ENCODE peak calls at places on chromosomes 7 and 10, in four cellular contexts. E, H, T and L are unnamed samples.
A peak's percentile ranks its signal among the peaks of the same experiment; 100 is the strongest.

GRCh38 chr7:6271694-6272371 is 591 bp downstream of the CYTH3 start:
- DNase-seq in E (no peak), H (peak; percentile 19), T (peak; percentile 33), L (no peak)

GRCh38 chr10:23146069-23146657 is 45.9 kb upstream of the PTF1A start:
- DNase-seq in E (no peak), H (no peak), T (no peak), L (no peak)

GRCh38 chr10:129769381-129770116 is 194.5 kb downstream of the EBF3 start:
- DNase-seq in E (no peak), H (no peak), T (no peak), L (no peak)

GRCh38 chr10:90930971-90931841 is 10.3 kb upstream of the ANKRD1 start:
- DNase-seq in E (peak; percentile 88), H (no peak), T (no peak), L (no peak)

GRCh38 chr7:102104245-102104644 is 182.4 kb upstream of the SH2B2 start:
- DNase-seq in E (no peak), H (no peak), T (no peak), L (no peak)

GRCh38 chr10:4025339-4025738 is 240.3 kb upstream of the KLF6 start:
- DNase-seq in E (no peak), H (no peak), T (no peak), L (no peak)

GRCh38 chr7:77352688-77353406 is 63.3 kb downstream of the GSAP start:
- DNase-seq in E (no peak), H (no peak), T (no peak), L (no peak)

GRCh38 chr10:113060221-113061053 is 110.4 kb downstream of the TCF7L2 start:
- DNase-seq in E (no peak), H (no peak), T (no peak), L (no peak)

GRCh38 chr10:107631876-107632275 is 467.4 kb upstream of the SORCS1 start:
- DNase-seq in E (no peak), H (no peak), T (no peak), L (no peak)

GRCh38 chr7:2019693-2020511 is 212.8 kb downstream of the MAD1L1 start:
- DNase-seq in E (peak; percentile 92), H (no peak), T (no peak), L (no peak)

GRCh38 chr7:29146082-29146706 is at the start of gene CPVL:
- DNase-seq in E (no peak), H (no peak), T (peak; percentile 49), L (no peak)

GRCh38 chr7:69245646-69246045 is 352.6 kb upstream of the AUTS2 start:
- DNase-seq in E (peak; percentile 17), H (no peak), T (no peak), L (no peak)

GRCh38 chr10:61751599-61751998 is 88.9 kb downstream of the CABCOCO1 start:
- DNase-seq in E (no peak), H (no peak), T (no peak), L (no peak)

GRCh38 chr10:36303896-36304295 is 661.8 kb upstream of the FZD8 start:
- DNase-seq in E (no peak), H (no peak), T (no peak), L (no peak)

GRCh38 chr7:150435390-150436073 is 14.9 kb upstream of the GIMAP8 start:
- DNase-seq in E (no peak), H (no peak), T (no peak), L (no peak)

GRCh38 chr7:131188367-131189339 is 139.0 kb upstream of the MKLN1 start:
- DNase-seq in E (peak; percentile 73), H (peak; percentile 33), T (no peak), L (no peak)

GRCh38 chr7:114789161-114789560 is 132.7 kb upstream of the MDFIC start:
- DNase-seq in E (no peak), H (no peak), T (no peak), L (no peak)

GRCh38 chr7:90719159-90719558 is 123.0 kb downstream of the CDK14 start:
- DNase-seq in E (no peak), H (no peak), T (no peak), L (no peak)

GRCh38 chr10:46547881-46548780 is 8.3 kb downstream of the GPRIN2 start:
- DNase-seq in E (no peak), H (no peak), T (no peak), L (no peak)

GRCh38 chr7:47950714-47951113 is 2.4 kb upstream of the PKD1L1 start:
- DNase-seq in E (no peak), H (no peak), T (no peak), L (no peak)

GRCh38 chr7:12637819-12638592 is 49.4 kb upstream of the ARL4A start:
- DNase-seq in E (no peak), H (no peak), T (no peak), L (peak; percentile 38)

GRCh38 chr7:36683695-36684357 is 40.5 kb downstream of the AOAH start:
- DNase-seq in E (no peak), H (no peak), T (no peak), L (no peak)

GRCh38 chr7:92735707-92736106 is 100.7 kb downstream of the CDK6 start:
- DNase-seq in E (peak; percentile 43), H (no peak), T (no peak), L (no peak)

GRCh38 chr10:67506757-67507091 is 189.3 kb downstream of the CTNNA3 start:
- DNase-seq in E (no peak), H (no peak), T (no peak), L (no peak)

GRCh38 chr10:119516381-119517234 is 25.9 kb downstream of the RGS10 start:
- DNase-seq in E (no peak), H (peak; percentile 43), T (no peak), L (no peak)

GRCh38 chr7:101625076-101625914 is 3.8 kb downstream of the MYL10 start:
- DNase-seq in E (peak; percentile 50), H (no peak), T (no peak), L (no peak)

GRCh38 chr10:13001041-13001886 is at the start of gene CCDC3:
- DNase-seq in E (peak; percentile 25), H (no peak), T (peak; percentile 8), L (no peak)

GRCh38 chr7:44978511-44979366 is at the start of gene MYO1G:
- DNase-seq in E (no peak), H (peak; percentile 76), T (no peak), L (no peak)

GRCh38 chr10:123160311-123160980 is 6.2 kb downstream of the BUB3 start:
- DNase-seq in E (no peak), H (no peak), T (no peak), L (no peak)

GRCh38 chr10:131588704-131589220 is 277.2 kb upstream of the TCERG1L start:
- DNase-seq in E (no peak), H (no peak), T (no peak), L (no peak)